ENCODE peak calls at places on chromosomes 7 and 10, in nine cellular contexts. One of them, this sample, is unnamed.

GRCh38 chr10:23345861-23346260 is 1.3 kb upstream of the C10orf67 start:
- DNase-seq in HT1080: peak
- DNase-seq in M059J: peak
- DNase-seq in CD4-positive, alpha-beta T cell: no peak
- DNase-seq in neural crest cell: no peak
- DNase-seq in activated CD8-positive, alpha-beta T cell treated with anti-CD3 and anti-CD28 coated beads for 36 hours: no peak
- DNase-seq in left colon: no peak
- DNase-seq in HFF-Myc: peak
- DNase-seq in WTC11: no peak
- DNase-seq in this sample: no peak

GRCh38 chr10:77844713-77845454 is 81.7 kb downstream of the DLG5 start:
- DNase-seq in HT1080: peak
- DNase-seq in M059J: peak
- DNase-seq in CD4-positive, alpha-beta T cell: no peak
- DNase-seq in neural crest cell: no peak
- DNase-seq in activated CD8-positive, alpha-beta T cell treated with anti-CD3 and anti-CD28 coated beads for 36 hours: no peak
- DNase-seq in left colon: peak
- DNase-seq in HFF-Myc: peak
- DNase-seq in WTC11: no peak
- DNase-seq in this sample: peak

GRCh38 chr10:44908936-44909335 is 2.2 kb upstream of the TMEM72 start:
- DNase-seq in HT1080: no peak
- DNase-seq in M059J: no peak
- DNase-seq in CD4-positive, alpha-beta T cell: no peak
- DNase-seq in neural crest cell: no peak
- DNase-seq in activated CD8-positive, alpha-beta T cell treated with anti-CD3 and anti-CD28 coated beads for 36 hours: no peak
- DNase-seq in left colon: no peak
- DNase-seq in HFF-Myc: no peak
- DNase-seq in WTC11: no peak
- DNase-seq in this sample: peak

GRCh38 chr7:137492889-137493288 is 149.4 kb upstream of the PTN start:
- DNase-seq in HT1080: no peak
- DNase-seq in M059J: no peak
- DNase-seq in CD4-positive, alpha-beta T cell: no peak
- DNase-seq in neural crest cell: no peak
- DNase-seq in activated CD8-positive, alpha-beta T cell treated with anti-CD3 and anti-CD28 coated beads for 36 hours: no peak
- DNase-seq in left colon: no peak
- DNase-seq in HFF-Myc: no peak
- DNase-seq in WTC11: no peak
- DNase-seq in this sample: no peak

GRCh38 chr7:3282457-3282856 is 18.6 kb upstream of the SDK1 start:
- DNase-seq in HT1080: no peak
- DNase-seq in M059J: peak
- DNase-seq in CD4-positive, alpha-beta T cell: no peak
- DNase-seq in neural crest cell: no peak
- DNase-seq in activated CD8-positive, alpha-beta T cell treated with anti-CD3 and anti-CD28 coated beads for 36 hours: no peak
- DNase-seq in left colon: peak
- DNase-seq in HFF-Myc: no peak
- DNase-seq in WTC11: no peak
- DNase-seq in this sample: peak

GRCh38 chr7:113730309-113730955 is 188.4 kb downstream of the PPP1R3A start:
- DNase-seq in HT1080: peak
- DNase-seq in M059J: peak
- DNase-seq in CD4-positive, alpha-beta T cell: no peak
- DNase-seq in neural crest cell: no peak
- DNase-seq in activated CD8-positive, alpha-beta T cell treated with anti-CD3 and anti-CD28 coated beads for 36 hours: no peak
- DNase-seq in left colon: no peak
- DNase-seq in HFF-Myc: no peak
- DNase-seq in WTC11: no peak
- DNase-seq in this sample: no peak

GRCh38 chr7:75617634-75618234 is 121.0 kb downstream of the HIP1 start:
- DNase-seq in HT1080: peak
- DNase-seq in M059J: peak
- DNase-seq in CD4-positive, alpha-beta T cell: no peak
- DNase-seq in neural crest cell: no peak
- DNase-seq in activated CD8-positive, alpha-beta T cell treated with anti-CD3 and anti-CD28 coated beads for 36 hours: peak
- DNase-seq in left colon: peak
- DNase-seq in HFF-Myc: no peak
- DNase-seq in WTC11: no peak
- DNase-seq in this sample: peak

GRCh38 chr10:77564781-77565589 is 72.6 kb downstream of the KCNMA1 start:
- DNase-seq in HT1080: peak
- DNase-seq in M059J: peak
- DNase-seq in CD4-positive, alpha-beta T cell: no peak
- DNase-seq in neural crest cell: no peak
- DNase-seq in activated CD8-positive, alpha-beta T cell treated with anti-CD3 and anti-CD28 coated beads for 36 hours: no peak
- DNase-seq in left colon: no peak
- DNase-seq in HFF-Myc: no peak
- DNase-seq in WTC11: peak
- DNase-seq in this sample: no peak

GRCh38 chr10:18005781-18006456 is 54.2 kb downstream of the SLC39A12 start:
- DNase-seq in HT1080: peak
- DNase-seq in M059J: peak
- DNase-seq in CD4-positive, alpha-beta T cell: no peak
- DNase-seq in neural crest cell: no peak
- DNase-seq in activated CD8-positive, alpha-beta T cell treated with anti-CD3 and anti-CD28 coated beads for 36 hours: no peak
- DNase-seq in left colon: no peak
- DNase-seq in HFF-Myc: peak
- DNase-seq in WTC11: no peak
- DNase-seq in this sample: no peak

GRCh38 chr10:87860156-87860795 is 3.1 kb downstream of the KLLN start:
- DNase-seq in HT1080: peak
- DNase-seq in M059J: peak
- DNase-seq in CD4-positive, alpha-beta T cell: peak
- DNase-seq in neural crest cell: no peak
- DNase-seq in activated CD8-positive, alpha-beta T cell treated with anti-CD3 and anti-CD28 coated beads for 36 hours: peak
- DNase-seq in left colon: no peak
- DNase-seq in HFF-Myc: peak
- DNase-seq in WTC11: no peak
- DNase-seq in this sample: peak

GRCh38 chr10:92478536-92478935 is 95.4 kb downstream of the IDE start:
- DNase-seq in HT1080: no peak
- DNase-seq in M059J: no peak
- DNase-seq in CD4-positive, alpha-beta T cell: no peak
- DNase-seq in neural crest cell: no peak
- DNase-seq in activated CD8-positive, alpha-beta T cell treated with anti-CD3 and anti-CD28 coated beads for 36 hours: no peak
- DNase-seq in left colon: no peak
- DNase-seq in HFF-Myc: no peak
- DNase-seq in WTC11: no peak
- DNase-seq in this sample: no peak

GRCh38 chr7:157753713-157754415 is 417.1 kb downstream of the DNAJB6 start:
- DNase-seq in HT1080: no peak
- DNase-seq in M059J: no peak
- DNase-seq in CD4-positive, alpha-beta T cell: no peak
- DNase-seq in neural crest cell: no peak
- DNase-seq in activated CD8-positive, alpha-beta T cell treated with anti-CD3 and anti-CD28 coated beads for 36 hours: no peak
- DNase-seq in left colon: no peak
- DNase-seq in HFF-Myc: no peak
- DNase-seq in WTC11: no peak
- DNase-seq in this sample: no peak

GRCh38 chr10:119742988-119743646 is 17.3 kb downstream of the INPP5F start:
- DNase-seq in HT1080: no peak
- DNase-seq in M059J: no peak
- DNase-seq in CD4-positive, alpha-beta T cell: no peak
- DNase-seq in neural crest cell: no peak
- DNase-seq in activated CD8-positive, alpha-beta T cell treated with anti-CD3 and anti-CD28 coated beads for 36 hours: no peak
- DNase-seq in left colon: no peak
- DNase-seq in HFF-Myc: no peak
- DNase-seq in WTC11: no peak
- DNase-seq in this sample: no peak

GRCh38 chr10:65166272-65166671 is 1645.1 kb downstream of the REEP3 start:
- DNase-seq in HT1080: no peak
- DNase-seq in M059J: no peak
- DNase-seq in CD4-positive, alpha-beta T cell: no peak
- DNase-seq in neural crest cell: no peak
- DNase-seq in activated CD8-positive, alpha-beta T cell treated with anti-CD3 and anti-CD28 coated beads for 36 hours: no peak
- DNase-seq in left colon: no peak
- DNase-seq in HFF-Myc: no peak
- DNase-seq in WTC11: no peak
- DNase-seq in this sample: no peak

GRCh38 chr10:14330390-14331071 is at the start of gene FRMD4A:
- DNase-seq in HT1080: no peak
- DNase-seq in M059J: no peak
- DNase-seq in CD4-positive, alpha-beta T cell: no peak
- DNase-seq in neural crest cell: no peak
- DNase-seq in activated CD8-positive, alpha-beta T cell treated with anti-CD3 and anti-CD28 coated beads for 36 hours: no peak
- DNase-seq in left colon: no peak
- DNase-seq in HFF-Myc: no peak
- DNase-seq in WTC11: no peak
- DNase-seq in this sample: no peak

GRCh38 chr10:12394236-12395033 is 45.1 kb downstream of the CAMK1D start:
- DNase-seq in HT1080: peak
- DNase-seq in M059J: peak
- DNase-seq in CD4-positive, alpha-beta T cell: no peak
- DNase-seq in neural crest cell: no peak
- DNase-seq in activated CD8-positive, alpha-beta T cell treated with anti-CD3 and anti-CD28 coated beads for 36 hours: peak
- DNase-seq in left colon: no peak
- DNase-seq in HFF-Myc: no peak
- DNase-seq in WTC11: no peak
- DNase-seq in this sample: no peak

This sample was measured in mucosa of gallbladder.